ENCODE peak calls at places on chromosomes 11 and 22, in five cellular contexts. L is GM12878, S is A549, K is endothelial cell of umbilical vein, R is K562. Y is an unnamed sample.

GRCh38 chr22:29873943-29874342 is 9.0 kb upstream of the MTMR3 start:
- DNase-seq in L (no peak), S (no peak), K (no peak), R (no peak), Y (no peak)

GRCh38 chr11:128476729-128477128 is 110.6 kb downstream of the ETS1 start:
- DNase-seq in L (no peak), S (no peak), K (no peak), R (peak; percentile 31), Y (no peak)

GRCh38 chr11:94515398-94515797 is 3.1 kb downstream of the C11orf97 start:
- DNase-seq in L (no peak), S (no peak), K (no peak), R (no peak), Y (no peak)

GRCh38 chr11:57599381-57599780 is 1.9 kb downstream of the SERPING1 start:
- DNase-seq in L (no peak), S (no peak), K (no peak), R (no peak), Y (no peak)

GRCh38 chr11:91164452-91164822 is 941.6 kb upstream of the CHORDC1 start:
- DNase-seq in L (no peak), S (peak; percentile 20), K (no peak), R (no peak), Y (no peak)

GRCh38 chr11:68009391-68010000 is 631 bp upstream of the ALDH3B1 start:
- DNase-seq in L (no peak), S (peak; percentile 76), K (peak; percentile 61), R (peak; percentile 72), Y (no peak)

GRCh38 chr11:117121176-117121575 is 22.9 kb upstream of the PAFAH1B2 start:
- DNase-seq in L (no peak), S (no peak), K (no peak), R (no peak), Y (no peak)

GRCh38 chr22:30205281-30206115 is 41.1 kb downstream of the LIF start:
- DNase-seq in L (no peak), S (peak; percentile 99), K (no peak), R (peak; percentile 34), Y (peak; percentile 40)

GRCh38 chr11:31806186-31806943 is 4.8 kb downstream of the PAX6 start:
- DNase-seq in L (no peak), S (no peak), K (no peak), R (no peak), Y (no peak)

DNA sequence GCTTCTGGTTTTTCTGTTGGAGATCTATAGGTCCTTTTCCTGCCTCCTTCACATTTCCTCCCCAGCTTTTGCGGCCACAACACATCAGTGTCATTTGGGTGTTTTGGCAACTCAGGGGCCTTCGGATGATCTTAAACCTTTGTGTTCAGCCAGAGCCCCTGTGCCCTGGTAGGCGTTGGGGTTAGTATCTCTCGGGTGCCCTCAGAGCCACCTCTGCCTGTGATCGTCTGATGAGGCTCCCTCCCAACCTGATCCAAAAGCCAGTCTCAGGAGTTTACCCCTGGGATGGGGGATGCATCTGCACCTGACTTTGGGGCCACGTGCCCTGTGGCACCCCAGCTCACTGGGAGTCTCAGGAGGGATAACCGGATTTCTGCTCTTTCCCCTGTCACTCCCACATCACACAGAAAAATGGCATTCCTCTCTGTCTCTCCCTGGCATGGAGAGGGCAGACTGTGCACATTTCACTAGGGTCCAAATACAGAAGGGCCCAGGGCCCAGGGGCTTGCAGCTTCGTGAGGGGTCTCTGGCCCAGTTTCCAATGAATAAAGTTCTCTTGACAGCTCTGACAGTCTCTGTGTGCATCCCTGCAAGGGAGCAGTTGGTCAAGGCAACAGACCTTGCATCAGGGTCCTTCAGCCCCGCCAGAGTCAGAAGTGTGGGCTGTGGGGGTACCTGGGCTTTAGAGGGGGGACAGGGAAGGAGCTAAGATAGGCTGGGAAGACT is 2.6 kb downstream of the RNF26 start:
- DNase-seq in L (no peak), S (no peak), K (no peak), R (no peak), Y (no peak)
- H3K4me2 ChIP-seq in L (no peak overlapping the region), S (no peak overlapping the region), K (no peak overlapping the region), R (peak overlapping the region; percentile 66), Y (peak overlapping the region; percentile 10)

DNA sequence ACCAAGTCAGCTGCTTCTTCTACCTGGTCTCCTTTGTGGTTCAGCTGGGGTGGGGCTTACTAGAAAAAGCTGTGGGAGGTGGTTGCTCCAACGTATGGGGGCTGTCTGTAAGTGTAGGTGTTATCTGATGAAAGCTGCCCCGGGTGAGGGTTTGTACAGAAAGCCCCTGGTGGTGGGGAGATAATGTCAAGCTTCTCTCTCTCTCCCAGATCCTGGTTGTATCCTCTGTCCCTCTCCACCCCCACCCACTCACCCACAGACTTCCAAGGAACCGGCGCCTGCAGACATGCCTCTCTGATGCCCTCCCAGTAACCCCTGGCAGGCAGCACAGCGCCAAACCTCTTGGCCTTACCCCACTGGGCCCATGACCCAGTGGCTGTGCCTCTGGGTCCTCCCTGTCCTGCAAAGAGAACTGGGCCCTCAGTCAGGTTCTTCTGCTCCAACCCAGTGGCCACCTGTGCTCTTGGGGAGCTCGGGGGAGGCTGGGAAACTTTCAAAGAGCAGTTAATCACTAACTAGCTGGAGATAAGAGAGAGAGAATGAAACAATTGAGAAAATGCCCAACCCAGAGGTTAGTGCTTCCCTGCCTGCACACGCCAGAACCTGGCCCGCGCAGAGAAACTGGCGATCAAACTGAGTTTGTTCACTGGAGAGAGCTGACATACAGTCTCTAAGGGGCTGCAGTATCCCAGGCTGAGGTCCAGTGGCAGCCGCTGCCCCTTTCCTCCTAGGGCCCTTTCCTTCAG is 20.4 kb upstream of the EHF start:
- DNase-seq in L (no peak), S (peak; percentile 98), K (no peak), R (peak; percentile 93), Y (peak; percentile 96)
- TF ChIP-seq MYC in L (no peak), S (no peak), K (no peak), R (peak; percentile 40), Y (peak; percentile 27)

DNA sequence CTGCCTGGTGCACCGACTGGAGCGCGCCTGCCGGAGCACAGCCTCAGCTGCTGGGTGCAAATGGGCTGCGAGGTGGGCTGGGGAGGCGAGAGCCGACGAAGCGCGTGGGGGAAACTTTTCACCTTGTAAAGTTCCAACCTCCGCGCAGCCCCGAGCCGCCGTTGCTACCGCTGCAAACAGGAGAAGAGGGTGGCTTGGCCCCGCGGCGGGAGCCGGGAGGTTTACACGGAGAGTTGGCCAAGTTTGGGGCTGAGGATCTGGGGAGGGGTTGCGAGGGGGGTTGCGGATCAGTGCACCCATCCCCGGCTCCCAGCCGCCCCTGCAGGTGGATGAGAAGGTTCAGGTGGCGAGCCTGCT is 566 bp downstream of the FAT3 start:
- DNase-seq in L (no peak), S (no peak), K (no peak), R (no peak), Y (no peak)
- H3K4me2 ChIP-seq in L (no peak overlapping the region), S (peak overlapping the region; percentile 76), K (no peak overlapping the region), R (no peak overlapping the region), Y (no peak overlapping the region)

GRCh38 chr11:64514596-64514995 is 76.4 kb upstream of the SLC22A12 start:
- DNase-seq in L (no peak), S (no peak), K (no peak), R (no peak), Y (no peak)

GRCh38 chr11:64519541-64519940 is 71.5 kb upstream of the SLC22A12 start:
- DNase-seq in L (no peak), S (no peak), K (no peak), R (no peak), Y (no peak)

GRCh38 chr11:64518928-64519327 is 72.1 kb upstream of the SLC22A12 start:
- DNase-seq in L (no peak), S (no peak), K (no peak), R (no peak), Y (no peak)

GRCh38 chr11:64520013-64520412 is 71.0 kb upstream of the SLC22A12 start:
- DNase-seq in L (no peak), S (no peak), K (no peak), R (no peak), Y (no peak)

GRCh38 chr11:64516226-64516625 is 74.8 kb upstream of the SLC22A12 start:
- DNase-seq in L (no peak), S (no peak), K (no peak), R (peak; percentile 44), Y (no peak)
- TF ChIP-seq MYC in L (no peak), S (no peak), K (no peak), R (no peak), Y (no peak)

Y was measured in HepG2.